ENCODE peak calls at places on chromosome 5, in eight cellular contexts. T, Q, Y, E, O, V, L and U are unnamed samples.
A peak's percentile ranks its signal among the peaks of the same experiment; 100 is the strongest.

GRCh38 chr5:72209515-72210115 is 102.3 kb downstream of the MAP1B start:
- DNase-seq in T (no peak), Q (peak; percentile 26), Y (peak; percentile 83), L (peak; percentile 40), E (no peak), O (no peak), V (no peak), U (peak; percentile 25)

GRCh38 chr5:56358703-56359428 is 125.7 kb upstream of the ANKRD55 start:
- DNase-seq in O (peak; percentile 53), Y (no peak), Q (no peak), T (peak; percentile 26), L (peak; percentile 18), E (no peak), V (peak; percentile 31), U (no peak)

GRCh38 chr5:179205277-179205676 is 140.0 kb downstream of the ADAMTS2 start:
- DNase-seq in O (no peak), Y (no peak), T (no peak), V (no peak), Q (no peak), L (no peak), E (no peak), U (no peak)

GRCh38 chr5:55159763-55160492 is at the start of gene GPX8:
- DNase-seq in T (peak; percentile 40), E (no peak), V (no peak), O (no peak), L (peak; percentile 89), Y (no peak), Q (no peak), U (peak; percentile 56)

GRCh38 chr5:145362261-145362660 is 472.9 kb downstream of the PRELID2 start:
- DNase-seq in Y (no peak), Q (no peak), L (peak; percentile 80), T (no peak), E (no peak), O (no peak), V (peak; percentile 5), U (no peak)

GRCh38 chr5:6488021-6488420 is 39.4 kb downstream of the UBE2QL1 start:
- DNase-seq in L (no peak), Q (no peak), O (no peak), E (no peak), V (no peak), T (no peak), Y (no peak), U (no peak)

GRCh38 chr5:39080597-39081204 is 6.5 kb upstream of the RICTOR start:
- DNase-seq in T (peak; percentile 9), O (peak; percentile 50), Q (no peak), Y (peak; percentile 81), L (peak; percentile 73), V (no peak), E (no peak), U (peak; percentile 79)

GRCh38 chr5:94614156-94614805 is 4.1 kb downstream of the KIAA0825 start:
- DNase-seq in Q (no peak), L (peak; percentile 41), T (no peak), O (no peak), V (no peak), Y (no peak), E (no peak), U (no peak)

GRCh38 chr5:145791866-145792265 is 43.3 kb downstream of the PRELID2 start:
- DNase-seq in V (no peak), Q (no peak), T (no peak), E (no peak), L (no peak), O (no peak), Y (no peak), U (no peak)

GRCh38 chr5:96614110-96614691 is 48.0 kb upstream of the CAST start:
- DNase-seq in O (peak; percentile 52), Q (peak; percentile 45), T (peak; percentile 81), E (no peak), Y (peak; percentile 76), V (peak; percentile 49), L (peak; percentile 92), U (peak; percentile 62)

GRCh38 chr5:149486726-149487635 is 64.3 kb downstream of the CSNK1A1 start:
- DNase-seq in V (no peak), Y (no peak), E (no peak), O (no peak), L (peak; percentile 44), T (no peak), Q (no peak), U (no peak)

GRCh38 chr5:109857405-109858031 is 167.8 kb downstream of the MAN2A1 start:
- DNase-seq in Y (no peak), O (no peak), T (no peak), E (no peak), Q (no peak), L (no peak), V (no peak), U (no peak)

GRCh38 chr5:127254729-127255284 is 35.8 kb upstream of the MEGF10 start:
- DNase-seq in V (peak; percentile 9), T (no peak), Y (no peak), Q (no peak), L (peak; percentile 13), O (no peak), E (no peak), U (no peak)

GRCh38 chr5:55231476-55232193 is 1.8 kb downstream of the CCNO start:
- DNase-seq in V (no peak), T (no peak), L (peak; percentile 52), E (no peak), Y (no peak), O (no peak), Q (no peak), U (peak; percentile 65)

GRCh38 chr5:95162231-95162992 is 122.5 kb downstream of the MCTP1 start:
- DNase-seq in L (peak; percentile 33), Q (no peak), T (no peak), E (no peak), Y (no peak), V (no peak), O (no peak), U (peak; percentile 62)

GRCh38 chr5:151028717-151029116 is 8.3 kb downstream of the GPX3 start:
- DNase-seq in L (no peak), Q (no peak), T (peak; percentile 84), E (no peak), V (no peak), O (no peak), Y (peak; percentile 78), U (no peak)

GRCh38 chr5:151024894-151025606 is 4.7 kb downstream of the GPX3 start:
- DNase-seq in O (no peak), Y (no peak), V (no peak), T (no peak), L (no peak), E (no peak), Q (no peak), U (no peak)

GRCh38 chr5:151027961-151028479 is 7.6 kb downstream of the GPX3 start:
- DNase-seq in T (peak; percentile 66), E (no peak), V (no peak), Q (no peak), O (no peak), L (no peak), Y (peak; percentile 74), U (no peak)

GRCh38 chr5:151026088-151026487 is 5.7 kb downstream of the GPX3 start:
- DNase-seq in E (no peak), Q (no peak), V (no peak), L (no peak), Y (no peak), T (no peak), O (no peak), U (no peak)

DNA sequence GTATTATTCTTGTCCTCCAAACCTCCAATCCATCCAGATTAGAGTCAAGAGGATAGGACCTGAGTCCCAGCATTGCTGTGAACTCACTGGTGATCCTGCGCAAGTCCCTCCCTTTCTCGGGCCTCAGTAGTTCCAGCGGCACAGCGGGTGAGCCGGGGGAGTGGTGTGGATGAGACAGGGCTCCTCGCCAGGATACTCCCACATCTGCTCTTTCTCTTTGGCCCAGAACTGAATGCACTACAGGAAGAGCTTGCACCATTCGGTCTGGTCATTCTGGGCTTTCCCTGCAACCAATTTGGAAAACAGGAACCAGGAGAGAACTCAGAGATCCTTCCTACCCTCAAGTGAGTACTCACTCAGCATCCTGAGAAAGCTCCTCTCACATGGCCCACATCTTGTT is 6.3 kb downstream of the GPX3 start:
- DNase-seq in V (no peak), L (no peak), Q (no peak), O (no peak), Y (peak; percentile 82), E (no peak), T (peak; percentile 71), U (no peak)
- TF ChIP-seq POLR2A in V (no peak), L (no peak), Q (no peak), O (no peak), Y (no peak), E (no peak), T (no peak), U (no peak)

DNA sequence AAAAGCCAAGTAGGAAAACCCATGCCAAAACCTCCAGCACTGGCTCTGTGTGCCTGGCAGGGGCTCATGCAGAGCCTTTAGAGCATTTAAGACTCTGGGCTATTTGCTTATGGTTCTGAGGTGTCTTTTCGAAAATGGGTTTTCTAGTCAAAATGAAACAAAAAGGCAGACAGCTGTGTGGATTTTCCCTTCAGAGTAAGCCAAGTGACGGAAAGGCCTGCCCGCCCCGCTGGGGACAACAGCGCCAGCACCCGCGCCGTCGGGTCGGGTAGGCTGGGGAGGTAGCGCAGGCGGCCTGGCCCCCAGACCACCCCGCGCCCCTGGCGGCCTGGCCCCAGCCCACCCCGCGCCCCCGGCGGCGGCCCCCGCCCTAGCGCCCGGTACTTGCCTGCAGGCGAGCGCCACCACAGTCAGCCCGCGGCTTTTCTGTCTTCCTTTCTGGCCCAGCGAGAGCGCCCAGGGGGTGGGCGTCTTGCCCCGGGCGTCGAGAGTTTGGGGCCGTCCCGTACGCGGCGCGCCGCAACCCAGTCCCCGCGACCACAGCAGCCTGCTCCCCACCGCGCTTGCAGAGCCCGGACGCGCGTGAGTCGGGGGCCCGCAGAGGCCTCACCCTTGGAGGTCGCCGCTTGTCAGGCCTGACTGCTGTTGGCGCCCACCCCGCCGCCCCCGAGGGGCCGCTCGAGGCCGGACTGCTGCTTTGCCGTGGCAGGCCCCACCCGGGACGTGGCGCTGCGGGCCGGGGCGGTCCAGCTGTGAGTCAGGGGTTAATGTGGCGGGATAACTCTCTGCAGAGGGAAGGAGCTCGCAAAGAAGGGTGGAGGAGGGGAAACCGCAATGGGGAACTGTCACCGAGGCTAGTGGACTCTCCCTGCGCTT is at the start of gene TICAM2:
- DNase-seq in T (peak; percentile 59), E (peak; percentile 94), Y (peak; percentile 84), Q (peak; percentile 29), L (peak; percentile 57), V (peak; percentile 65), O (peak; percentile 56), U (peak; percentile 80)
- TF ChIP-seq POLR2A in T (peak; percentile 17), E (no peak), Y (no peak), Q (no peak), L (peak; percentile 34), V (peak; percentile 57), O (no peak), U (no peak)

GRCh38 chr5:35856186-35857003 is at the start of gene IL7R:
- DNase-seq in Q (no peak), E (no peak), Y (no peak), V (no peak), T (no peak), L (peak; percentile 47), O (no peak), U (peak; percentile 18)
- TF ChIP-seq POLR2A in Q (no peak), E (no peak), Y (no peak), V (no peak), T (no peak), L (no peak), O (peak; percentile 31), U (no peak)

DNA sequence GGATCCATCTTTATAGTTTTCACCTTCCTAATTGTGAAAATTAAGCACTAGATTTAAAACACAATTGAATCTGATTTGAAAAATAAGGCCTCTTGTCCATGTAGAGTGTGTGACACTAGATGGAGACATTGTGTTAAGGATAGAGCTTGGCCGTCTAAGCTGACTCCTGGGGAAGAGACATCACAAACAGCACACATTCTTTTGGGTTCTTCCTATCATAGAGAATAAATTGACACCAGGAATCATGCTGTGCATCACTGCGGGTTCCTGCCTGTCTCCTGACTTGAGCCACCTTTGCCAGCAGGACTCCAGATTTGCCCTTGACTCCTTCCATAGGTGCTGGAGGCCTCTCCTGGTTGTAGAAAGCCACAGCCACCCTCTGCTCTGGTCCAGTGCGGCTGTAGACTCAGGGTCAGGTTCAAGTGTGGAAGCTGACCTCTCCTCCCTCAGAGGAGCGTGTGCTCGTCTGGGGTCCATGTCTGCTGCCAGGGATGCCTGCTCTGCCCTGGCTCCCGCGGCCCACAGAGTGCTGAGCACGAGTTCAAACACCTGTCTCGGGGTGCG is 11.2 kb downstream of the ROPN1L start:
- DNase-seq in V (peak; percentile 75), O (no peak), Q (no peak), T (no peak), Y (no peak), L (peak; percentile 87), E (no peak), U (peak; percentile 90)
- TF ChIP-seq POLR2A in V (no peak), O (no peak), Q (no peak), T (no peak), Y (no peak), L (no peak), E (no peak), U (no peak)